ENCODE peak calls at places on chromosomes 4 and X, in five cellular contexts. N is ecto neural progenitor cell; B is stimulated activated CD4-positive, alpha-beta T cell treated with anti-CD3 and anti-CD28 coated beads, Interleukin-2, amount 100 ng/mL, for 48 hours; U is stimulated activated CD8-positive, alpha-beta memory T cell treated with anti-CD3 and anti-CD28 coated beads, Interleukin-12 subunit alpha, Interleukin-12 subunit beta, amount 100 ng/mL, for 4 hours; K is activated T-cell treated with anti-CD3 and anti-CD28 coated beads for 4 hours. T is an unnamed sample.

GRCh38 chr4:38728651-38729141 is 54.1 kb downstream of the TLR10 start:
- DNase-seq in N (no peak), B (no peak), U (no peak), K (no peak), T (no peak)

GRCh38 chrX:21004835-21005234 is 369.4 kb upstream of the CNKSR2 start:
- DNase-seq in N (no peak), B (no peak), U (no peak), K (no peak), T (peak)

GRCh38 chrX:19760841-19761512 is 126.4 kb downstream of the SH3KBP1 start:
- DNase-seq in N (no peak), B (no peak), U (no peak), K (no peak), T (no peak)

GRCh38 chrX:78618987-78619386 is 40.1 kb downstream of the RTL3 start:
- DNase-seq in N (no peak), B (no peak), U (no peak), K (no peak), T (no peak)

GRCh38 chr4:108881190-108881589 is 118.3 kb upstream of the ETNPPL start:
- DNase-seq in N (no peak), B (no peak), U (no peak), K (no peak), T (peak)

GRCh38 chr4:120718979-120719566 is 203.5 kb downstream of the PRDM5 start:
- DNase-seq in N (no peak), B (no peak), U (no peak), K (no peak), T (peak)

GRCh38 chr4:137510866-137511265 is 21.4 kb downstream of the PCDH18 start:
- DNase-seq in N (no peak), B (no peak), U (no peak), K (no peak), T (peak)

GRCh38 chrX:140866446-140866845 is 135.9 kb upstream of the SPANXB1 start:
- DNase-seq in N (no peak), B (no peak), U (no peak), K (no peak), T (no peak)

GRCh38 chrX:56857042-56857441 is 128.0 kb downstream of the NBDY start:
- DNase-seq in N (no peak), B (no peak), U (no peak), K (no peak), T (no peak)

GRCh38 chr4:187501731-187502130 is 493.8 kb upstream of the ZFP42 start:
- DNase-seq in N (no peak), B (no peak), U (no peak), K (no peak), T (no peak)

GRCh38 chrX:118976599-118977340 is 2.4 kb downstream of the LONRF3 start:
- DNase-seq in N (peak), B (no peak), U (no peak), K (peak), T (no peak)

GRCh38 chr4:56863441-56864129 is 42.1 kb upstream of the SPINK2 start:
- DNase-seq in N (no peak), B (no peak), U (no peak), K (no peak), T (peak)

GRCh38 chrX:65740909-65741308 is 73.5 kb downstream of the MSN start:
- DNase-seq in N (no peak), B (no peak), U (no peak), K (no peak), T (no peak)

GRCh38 chrX:125651426-125651825 is 331.8 kb downstream of the TEX13C start:
- DNase-seq in N (no peak), B (no peak), U (no peak), K (no peak), T (peak)

GRCh38 chr4:121164291-121164690 is at the start of gene TNIP3:
- DNase-seq in N (no peak), B (no peak), U (no peak), K (no peak), T (peak)

GRCh38 chr4:163693211-163693610 is 198.7 kb downstream of the TMA16 start:
- DNase-seq in N (no peak), B (no peak), U (no peak), K (no peak), T (peak)